ENCODE peak calls at places on chromosomes 12 and 14, in eight cellular contexts. Q, F, B, U, T, H, E and K are unnamed samples.

GRCh38 chr12:51521554-51522276 is 69.3 kb upstream of the SCN8A start:
- DNase-seq in Q (no peak), F (no peak), B (no peak), U (no peak), T (no peak), H (no peak), E (no peak), K (no peak)

GRCh38 chr14:86540636-86541247 is 1010.8 kb downstream of the FLRT2 start:
- DNase-seq in Q (no peak), F (no peak), B (no peak), U (no peak), T (no peak), H (no peak), E (no peak), K (no peak)

GRCh38 chr12:39831587-39832315 is 212.1 kb upstream of the ABCD2 start:
- DNase-seq in Q (peak), F (no peak), B (no peak), U (no peak), T (no peak), H (no peak), E (peak), K (no peak)

GRCh38 chr14:70023871-70024270 is 144.7 kb downstream of the SMOC1 start:
- DNase-seq in Q (no peak), F (no peak), B (no peak), U (no peak), T (no peak), H (no peak), E (no peak), K (no peak)

GRCh38 chr14:72104011-72104613 is 171.9 kb downstream of the RGS6 start:
- DNase-seq in Q (peak), F (no peak), B (peak), U (peak), T (no peak), H (peak), E (no peak), K (no peak)

GRCh38 chr14:106879241-106879640 is 1352.9 kb downstream of the TMEM121 start:
- DNase-seq in Q (peak), F (peak), B (peak), U (peak), T (no peak), H (peak), E (peak), K (no peak)

GRCh38 chr12:120925740-120926563 is 21.8 kb upstream of the SPPL3 start:
- DNase-seq in Q (no peak), F (no peak), B (no peak), U (no peak), T (no peak), H (peak), E (no peak), K (no peak)

GRCh38 chr12:89573081-89573810 is 47.4 kb upstream of the POC1B start:
- DNase-seq in Q (no peak), F (no peak), B (no peak), U (no peak), T (no peak), H (no peak), E (no peak), K (no peak)

GRCh38 chr12:53268009-53268636 is at the start of gene ESPL1:
- DNase-seq in Q (peak), F (peak), B (peak), U (peak), T (no peak), H (peak), E (peak), K (peak)

GRCh38 chr12:107109726-107110518 is 16.6 kb upstream of the CRY1 start:
- DNase-seq in Q (no peak), F (no peak), B (peak), U (no peak), T (no peak), H (no peak), E (no peak), K (no peak)

GRCh38 chr12:101230547-101230946 is 20.5 kb upstream of the SLC5A8 start:
- DNase-seq in Q (no peak), F (no peak), B (no peak), U (no peak), T (no peak), H (no peak), E (no peak), K (no peak)

GRCh38 chr12:114193474-114193873 is 212.5 kb downstream of the TBX5 start:
- DNase-seq in Q (no peak), F (no peak), B (no peak), U (no peak), T (no peak), H (no peak), E (no peak), K (no peak)

GRCh38 chr12:66965613-66966012 is 286.7 kb upstream of the GRIP1 start:
- DNase-seq in Q (no peak), F (no peak), B (no peak), U (no peak), T (no peak), H (no peak), E (no peak), K (no peak)

GRCh38 chr12:122421815-122422737 is at the start of gene CLIP1:
- DNase-seq in Q (peak), F (peak), B (peak), U (peak), T (peak), H (peak), E (peak), K (peak)

GRCh38 chr12:14059538-14059937 is 78.1 kb upstream of the GRIN2B start:
- DNase-seq in Q (no peak), F (no peak), B (no peak), U (no peak), T (no peak), H (no peak), E (no peak), K (no peak)

GRCh38 chr12:58888131-58888783 is 32.0 kb downstream of the LRIG3 start:
- DNase-seq in Q (peak), F (peak), B (no peak), U (no peak), T (no peak), H (no peak), E (no peak), K (no peak)

GRCh38 chr12:5185435-5186069 is 141.9 kb downstream of the KCNA5 start:
- DNase-seq in Q (no peak), F (no peak), B (no peak), U (no peak), T (no peak), H (no peak), E (no peak), K (no peak)

GRCh38 chr12:27190761-27191160 is 53.3 kb upstream of the STK38L start:
- DNase-seq in Q (peak), F (no peak), B (no peak), U (no peak), T (no peak), H (no peak), E (no peak), K (no peak)

GRCh38 chr12:20154060-20154459 is 214.3 kb upstream of the PDE3A start:
- DNase-seq in Q (no peak), F (no peak), B (no peak), U (no peak), T (no peak), H (no peak), E (no peak), K (no peak)

GRCh38 chr14:81516941-81517797 is 16.5 kb downstream of the SEL1L start:
- DNase-seq in Q (peak), F (no peak), B (no peak), U (peak), T (no peak), H (no peak), E (peak), K (no peak)

GRCh38 chr12:3124917-3125316 is 47.7 kb downstream of the TSPAN9 start:
- DNase-seq in Q (no peak), F (no peak), B (no peak), U (no peak), T (no peak), H (no peak), E (no peak), K (no peak)

GRCh38 chr12:87141091-87141490 is 884.9 kb upstream of the MGAT4C start:
- DNase-seq in Q (no peak), F (no peak), B (no peak), U (no peak), T (no peak), H (no peak), E (no peak), K (no peak)

GRCh38 chr14:77565289-77566081 is 51.0 kb downstream of the SPTLC2 start:
- DNase-seq in Q (no peak), F (no peak), B (no peak), U (no peak), T (no peak), H (no peak), E (no peak), K (no peak)

GRCh38 chr14:84421611-84422010 is 1108.3 kb upstream of the FLRT2 start:
- DNase-seq in Q (no peak), F (no peak), B (no peak), U (no peak), T (no peak), H (no peak), E (no peak), K (no peak)

GRCh38 chr12:52867636-52868035 is 18.8 kb upstream of the KRT78 start:
- DNase-seq in Q (peak), F (peak), B (no peak), U (peak), T (no peak), H (no peak), E (no peak), K (peak)

GRCh38 chr12:105559292-105559691 is 228.8 kb downstream of the C12orf75 start:
- DNase-seq in Q (no peak), F (no peak), B (no peak), U (no peak), T (no peak), H (no peak), E (no peak), K (no peak)

GRCh38 chr12:40158592-40159111 is 52.8 kb upstream of the SLC2A13 start:
- DNase-seq in Q (no peak), F (no peak), B (no peak), U (peak), T (no peak), H (no peak), E (no peak), K (no peak)

GRCh38 chr14:101499513-101499912 is 61.8 kb upstream of the DIO3 start:
- DNase-seq in Q (no peak), F (peak), B (no peak), U (no peak), T (peak), H (no peak), E (no peak), K (peak)

GRCh38 chr12:52296572-52297215 is 5.4 kb upstream of the KRT81 start:
- DNase-seq in Q (no peak), F (peak), B (no peak), U (no peak), T (peak), H (no peak), E (no peak), K (no peak)

GRCh38 chr14:34172477-34173368 is 221.8 kb upstream of the EGLN3 start:
- DNase-seq in Q (no peak), F (no peak), B (no peak), U (no peak), T (no peak), H (no peak), E (no peak), K (no peak)

GRCh38 chr12:69570545-69571399 is 14.5 kb upstream of the CCT2 start:
- DNase-seq in Q (peak), F (peak), B (peak), U (peak), T (no peak), H (peak), E (peak), K (peak)

GRCh38 chr12:56206373-56207166 is 15.2 kb downstream of the RNF41 start:
- DNase-seq in Q (peak), F (peak), B (peak), U (peak), T (no peak), H (peak), E (peak), K (peak)

GRCh38 chr12:31958601-31959000 is 614 bp upstream of the RESF1 start:
- DNase-seq in Q (peak), F (no peak), B (peak), U (no peak), T (no peak), H (no peak), E (peak), K (no peak)

GRCh38 chr12:80894179-80894578 is 43.6 kb downstream of the LIN7A start:
- DNase-seq in Q (no peak), F (no peak), B (no peak), U (no peak), T (no peak), H (no peak), E (no peak), K (no peak)

GRCh38 chr12:80895240-80895639 is 42.5 kb downstream of the LIN7A start:
- DNase-seq in Q (no peak), F (no peak), B (no peak), U (no peak), T (no peak), H (no peak), E (no peak), K (no peak)

DNA sequence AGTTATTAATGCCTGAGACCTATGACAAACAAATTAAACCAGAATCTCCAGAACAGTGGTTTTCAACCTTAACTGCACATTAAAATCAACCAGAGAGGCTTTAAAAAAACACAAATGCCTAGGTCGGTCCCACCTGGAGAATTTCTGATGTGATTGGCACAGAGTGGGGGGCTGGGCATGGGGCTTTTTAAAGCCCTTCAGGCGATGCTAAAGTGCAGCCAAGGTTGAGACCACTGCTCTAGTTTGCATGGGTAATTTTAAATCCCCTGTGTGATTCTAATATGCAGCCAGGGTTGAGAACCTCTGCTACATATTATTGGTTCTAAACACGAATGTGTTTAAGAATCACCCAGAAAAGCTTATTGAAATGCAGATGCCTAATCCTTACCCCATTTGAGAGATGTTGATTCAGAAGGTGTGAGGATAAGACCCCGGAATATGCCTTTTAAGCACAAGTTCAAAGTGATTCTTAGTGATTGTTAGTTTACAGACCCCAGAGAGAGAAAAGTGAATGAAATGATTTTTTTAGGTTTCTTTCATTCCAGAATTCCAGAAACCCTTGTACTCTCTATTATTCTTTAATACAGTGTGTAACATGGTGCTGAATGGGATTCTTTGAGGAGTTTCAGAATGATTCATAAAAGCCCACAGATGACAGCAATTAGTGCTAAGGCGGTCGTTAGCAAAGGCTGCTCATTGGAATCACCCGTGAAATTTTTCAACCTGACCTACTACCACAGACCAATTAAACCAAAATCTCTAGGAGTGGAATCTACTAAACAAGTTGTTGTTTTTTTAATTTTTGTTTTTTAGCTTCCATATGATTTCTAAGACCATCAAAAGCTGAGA is 44.9 kb downstream of the LIN7A start:
- DNase-seq in Q (no peak), F (no peak), B (no peak), U (no peak), T (no peak), H (no peak), E (no peak), K (no peak)
- TF ChIP-seq EP300 in Q (no peak), F (no peak), B (no peak), U (no peak), T (no peak), H (no peak), E (no peak), K (no peak)

GRCh38 chr14:55717621-55718020 is 137.6 kb downstream of the KTN1 start:
- DNase-seq in Q (no peak), F (no peak), B (no peak), U (no peak), T (no peak), H (no peak), E (no peak), K (no peak)

GRCh38 chr14:55718551-55718950 is 138.5 kb downstream of the KTN1 start:
- DNase-seq in Q (no peak), F (no peak), B (no peak), U (no peak), T (no peak), H (no peak), E (no peak), K (no peak)

GRCh38 chr14:55713496-55713895 is 133.5 kb downstream of the KTN1 start:
- DNase-seq in Q (no peak), F (no peak), B (no peak), U (no peak), T (no peak), H (no peak), E (no peak), K (no peak)

GRCh38 chr14:55712505-55712904 is 132.5 kb downstream of the KTN1 start:
- DNase-seq in Q (no peak), F (no peak), B (no peak), U (no peak), T (no peak), H (no peak), E (no peak), K (no peak)

DNA sequence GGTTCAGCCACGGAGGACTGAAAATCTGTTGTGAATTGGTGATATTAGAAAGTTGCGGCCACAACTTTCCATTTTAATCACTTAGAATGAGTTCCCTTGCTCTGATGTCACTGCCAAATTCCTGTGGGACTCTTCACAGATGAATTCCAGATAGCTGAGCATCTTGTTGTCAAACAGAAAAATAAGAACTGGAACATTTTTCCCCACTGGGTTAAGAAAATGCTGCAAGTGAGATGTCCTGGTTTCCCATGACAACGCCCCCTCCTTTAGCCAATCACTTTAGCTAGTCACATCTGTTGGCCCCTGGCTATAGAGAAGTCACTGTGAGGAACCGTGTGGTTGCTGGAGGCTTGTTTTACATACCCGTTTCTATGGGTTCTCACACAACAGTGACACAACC is 135.9 kb downstream of the KTN1 start:
- DNase-seq in Q (no peak), F (no peak), B (no peak), U (no peak), T (no peak), H (no peak), E (no peak), K (peak)
- H3K27ac ChIP-seq in Q (no peak), F (no peak), B (no peak), U (no peak), T (peak), H (no peak), E (no peak), K (peak)

GRCh38 chr12:1464925-1465324 is 129.5 kb downstream of the FBXL14 start:
- DNase-seq in Q (no peak), F (no peak), B (no peak), U (no peak), T (no peak), H (no peak), E (no peak), K (no peak)
- TF ChIP-seq EP300 in Q (no peak), F (no peak), B (no peak), U (no peak), T (no peak), H (no peak), E (no peak), K (no peak)

GRCh38 chr12:49537231-49537708 is 1.6 kb upstream of the KCNH3 start:
- DNase-seq in Q (no peak), F (peak), B (no peak), U (no peak), T (no peak), H (no peak), E (no peak), K (no peak)

GRCh38 chr12:49536526-49537195 is 2.2 kb upstream of the KCNH3 start:
- DNase-seq in Q (no peak), F (peak), B (no peak), U (no peak), T (no peak), H (no peak), E (no peak), K (no peak)

GRCh38 chr12:49537709-49538601 is 875 bp upstream of the KCNH3 start:
- DNase-seq in Q (no peak), F (peak), B (peak), U (no peak), T (no peak), H (no peak), E (no peak), K (no peak)

GRCh38 chr12:49534806-49535278 is 4.0 kb upstream of the KCNH3 start:
- DNase-seq in Q (no peak), F (peak), B (no peak), U (no peak), T (no peak), H (no peak), E (no peak), K (no peak)

GRCh38 chr12:49535921-49536525 is 2.8 kb upstream of the KCNH3 start:
- DNase-seq in Q (no peak), F (peak), B (no peak), U (no peak), T (no peak), H (no peak), E (no peak), K (no peak)
- H3K27ac ChIP-seq in Q (no peak), F (no peak), B (no peak), U (no peak), T (no peak), H (no peak), E (no peak), K (no peak)

GRCh38 chr12:97643961-97644360 is 181.4 kb downstream of the RMST start:
- DNase-seq in Q (no peak), F (no peak), B (no peak), U (no peak), T (no peak), H (no peak), E (no peak), K (no peak)
- TF ChIP-seq EP300 in Q (no peak), F (no peak), B (no peak), U (no peak), T (no peak), H (no peak), E (no peak), K (no peak)

DNA sequence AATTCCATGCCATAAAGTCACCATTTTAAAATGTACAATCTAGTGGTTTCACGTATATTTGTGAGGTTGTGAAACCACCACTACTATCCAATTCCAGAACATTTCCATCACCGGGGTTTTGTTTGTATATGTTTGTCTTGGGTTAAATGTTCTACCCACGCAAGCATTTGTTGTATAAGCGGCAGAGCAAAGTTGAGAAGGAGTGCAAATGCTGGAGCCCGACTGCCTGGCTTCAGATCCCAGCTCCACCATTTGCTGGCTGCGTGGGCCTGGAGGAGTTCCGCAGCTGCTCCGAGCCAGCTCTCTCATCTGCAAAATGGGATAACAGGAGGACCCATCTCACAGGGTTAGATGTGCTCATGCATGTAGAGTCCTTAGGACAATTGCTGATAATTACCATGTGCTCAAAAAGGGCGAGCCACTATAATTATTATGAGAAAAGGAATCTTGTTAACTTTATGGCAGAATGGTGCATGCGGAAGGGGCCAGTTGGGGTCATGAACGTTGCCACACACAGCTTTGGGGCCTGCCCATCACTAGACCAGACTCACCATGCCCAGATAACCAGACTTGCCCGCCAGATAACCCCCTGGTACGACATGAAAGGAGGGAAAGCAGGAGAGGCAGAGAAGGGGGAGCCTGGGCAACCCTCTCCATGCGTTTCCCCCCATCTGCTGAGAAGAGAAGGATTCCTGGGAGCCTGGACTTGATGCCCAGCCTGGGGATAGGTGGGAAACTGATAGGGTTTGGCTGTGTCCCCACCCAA is 6.4 kb downstream of the ACTN1 start:
- DNase-seq in Q (no peak), F (no peak), B (no peak), U (no peak), T (no peak), H (no peak), E (no peak), K (no peak)
- H3K27ac ChIP-seq in Q (no peak), F (peak), B (no peak), U (peak), T (no peak), H (no peak), E (peak), K (no peak)